ENCODE peak calls at places on chromosomes 6 and 20, in seven cellular contexts. U is tibial nerve, V is A549, N is transverse colon, O is H54, T is Peyer's patch, Z is K562. A is an unnamed sample.
A peak's percentile ranks its signal among the peaks of the same experiment; 100 is the strongest.

GRCh38 chr6:36083446-36083845 is 46.9 kb upstream of the MAPK13 start:
- DNase-seq in V (no peak), O (no peak), Z (no peak), U (no peak), N (no peak), T (peak; percentile 26), A (no peak)

GRCh38 chr6:46217671-46218131 is 46.9 kb upstream of the ENPP5 start:
- DNase-seq in Z (no peak), V (no peak), U (peak; percentile 54), N (no peak), T (peak; percentile 58), O (no peak), A (peak; percentile 20)

GRCh38 chr6:73400656-73401055 is 6.0 kb downstream of the DDX43 start:
- DNase-seq in Z (no peak), O (no peak), N (no peak), V (no peak), T (no peak), U (no peak), A (no peak)

GRCh38 chr6:7880718-7881107 is 29.9 kb downstream of the TXNDC5 start:
- DNase-seq in Z (no peak), N (no peak), U (no peak), T (no peak), O (no peak), V (no peak), A (no peak)

GRCh38 chr20:57702091-57702490 is 7.7 kb downstream of the PMEPA1 start:
- DNase-seq in O (no peak), N (no peak), V (no peak), T (no peak), Z (no peak), U (no peak), A (no peak)

GRCh38 chr6:53999088-53999755 is 112.0 kb upstream of the MLIP start:
- DNase-seq in Z (no peak), V (no peak), N (no peak), U (no peak), T (no peak), O (no peak), A (no peak)

GRCh38 chr20:57795347-57795697 is 85.5 kb upstream of the PMEPA1 start:
- DNase-seq in N (no peak), O (peak; percentile 73), U (no peak), V (no peak), T (no peak), Z (no peak), A (no peak)

GRCh38 chr20:17680128-17680835 is 1.8 kb downstream of the RRBP1 start:
- DNase-seq in N (peak; percentile 75), Z (peak; percentile 10), V (peak; percentile 78), T (peak; percentile 80), O (peak; percentile 69), U (peak; percentile 69), A (peak; percentile 37)

GRCh38 chr6:28774292-28775051 is 149.3 kb downstream of the TRIM27 start:
- DNase-seq in U (no peak), V (no peak), Z (no peak), N (no peak), T (no peak), O (no peak), A (no peak)

GRCh38 chr6:112270756-112271155 is 16.4 kb upstream of the LAMA4 start:
- DNase-seq in U (no peak), V (no peak), N (no peak), T (no peak), O (no peak), Z (no peak), A (no peak)

GRCh38 chr6:30726506-30727413 is 6.6 kb downstream of the TUBB start:
- DNase-seq in O (no peak), V (no peak), N (no peak), Z (no peak), T (no peak), U (no peak), A (no peak)

GRCh38 chr20:51554538-51555165 is 12.1 kb upstream of the NFATC2 start:
- DNase-seq in Z (no peak), T (no peak), N (no peak), U (no peak), V (no peak), O (no peak), A (no peak)

GRCh38 chr6:113328886-113329381 is 528.2 kb upstream of the MARCKS start:
- DNase-seq in T (no peak), O (no peak), V (no peak), Z (no peak), U (no peak), N (no peak), A (no peak)

GRCh38 chr20:53389516-53389915 is 204.1 kb downstream of the ZNF217 start:
- DNase-seq in V (no peak), N (no peak), U (no peak), O (no peak), T (no peak), Z (no peak), A (peak; percentile 78)

GRCh38 chr20:50758992-50759391 is 27.6 kb downstream of the PARD6B start:
- DNase-seq in Z (no peak), V (no peak), O (no peak), U (no peak), N (no peak), T (no peak), A (no peak)

GRCh38 chr20:54054516-54054915 is 15.9 kb downstream of the BCAS1 start:
- DNase-seq in O (no peak), T (no peak), Z (no peak), U (no peak), V (no peak), N (peak; percentile 36), A (no peak)

GRCh38 chr6:68597642-68598041 is 37.4 kb upstream of the ADGRB3 start:
- DNase-seq in Z (no peak), V (no peak), N (no peak), T (no peak), O (no peak), U (no peak), A (no peak)

GRCh38 chr6:347232-347631 is 44.3 kb upstream of the IRF4 start:
- DNase-seq in Z (no peak), O (no peak), N (peak; percentile 60), U (no peak), V (no peak), T (peak; percentile 86), A (no peak)

GRCh38 chr6:28543671-28544131 is 18.0 kb downstream of the GPX5 start:
- DNase-seq in T (no peak), Z (no peak), O (no peak), V (no peak), U (no peak), N (no peak), A (peak; percentile 62)

GRCh38 chr20:58028123-58028522 is 200.3 kb downstream of the ANKRD60 start:
- DNase-seq in V (no peak), Z (no peak), N (peak; percentile 38), T (no peak), U (no peak), O (no peak), A (no peak)

GRCh38 chr6:2688416-2689064 is 62.2 kb downstream of the MYLK4 start:
- DNase-seq in U (no peak), O (peak; percentile 76), Z (no peak), N (no peak), V (peak; percentile 19), T (no peak), A (peak; percentile 67)

GRCh38 chr20:34190262-34190661 is 51.0 kb upstream of the ASIP start:
- DNase-seq in N (no peak), V (no peak), T (no peak), U (no peak), Z (no peak), O (no peak), A (no peak)

GRCh38 chr6:163710552-163710951 is 296.0 kb downstream of the QKI start:
- DNase-seq in T (no peak), V (no peak), O (no peak), U (no peak), Z (peak; percentile 57), N (no peak), A (peak; percentile 45)

GRCh38 chr6:52976591-52977035 is 18.5 kb downstream of the GSTA4 start:
- DNase-seq in Z (no peak), T (peak; percentile 50), U (no peak), N (peak; percentile 28), V (no peak), O (no peak), A (peak; percentile 35)

GRCh38 chr6:31474871-31475286 is 23.1 kb upstream of the MICB start:
- DNase-seq in O (no peak), Z (peak; percentile 58), T (peak; percentile 41), U (no peak), N (no peak), V (no peak), A (peak; percentile 39)

GRCh38 chr6:107657755-107658461 is 166.2 kb downstream of the SCML4 start:
- DNase-seq in Z (no peak), N (peak; percentile 59), V (no peak), U (peak; percentile 23), O (peak; percentile 52), T (peak; percentile 91), A (peak; percentile 78)
- TF ChIP-seq POLR2A in Z (no peak), N (no peak), V (no peak), U (no peak), O (no peak), T (no peak), A (no peak)

DNA sequence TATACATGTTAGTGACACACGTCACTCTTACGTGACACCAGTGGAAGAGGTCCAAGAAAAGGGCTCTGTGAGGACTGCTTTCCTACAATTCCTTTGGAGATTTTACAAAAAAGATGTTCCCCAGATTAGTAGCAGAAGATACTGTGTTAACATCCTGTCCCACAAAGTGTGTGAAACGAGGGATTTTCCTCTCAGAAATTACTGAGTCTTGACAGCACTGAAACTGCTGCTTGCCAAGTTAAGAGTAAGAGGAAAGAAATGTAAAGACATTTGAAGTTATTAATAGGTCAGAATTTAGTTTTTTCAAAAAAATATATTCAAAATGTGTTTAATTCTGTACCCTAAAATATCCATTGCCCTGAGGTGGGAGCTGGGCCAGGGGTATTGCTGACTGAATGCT is 58.8 kb upstream of the MAP7 start:
- DNase-seq in N (no peak), V (no peak), Z (no peak), T (no peak), O (no peak), U (no peak), A (no peak)
- TF ChIP-seq POLR2A in N (no peak), V (no peak), Z (no peak), T (no peak), O (no peak), U (no peak), A (no peak)

DNA sequence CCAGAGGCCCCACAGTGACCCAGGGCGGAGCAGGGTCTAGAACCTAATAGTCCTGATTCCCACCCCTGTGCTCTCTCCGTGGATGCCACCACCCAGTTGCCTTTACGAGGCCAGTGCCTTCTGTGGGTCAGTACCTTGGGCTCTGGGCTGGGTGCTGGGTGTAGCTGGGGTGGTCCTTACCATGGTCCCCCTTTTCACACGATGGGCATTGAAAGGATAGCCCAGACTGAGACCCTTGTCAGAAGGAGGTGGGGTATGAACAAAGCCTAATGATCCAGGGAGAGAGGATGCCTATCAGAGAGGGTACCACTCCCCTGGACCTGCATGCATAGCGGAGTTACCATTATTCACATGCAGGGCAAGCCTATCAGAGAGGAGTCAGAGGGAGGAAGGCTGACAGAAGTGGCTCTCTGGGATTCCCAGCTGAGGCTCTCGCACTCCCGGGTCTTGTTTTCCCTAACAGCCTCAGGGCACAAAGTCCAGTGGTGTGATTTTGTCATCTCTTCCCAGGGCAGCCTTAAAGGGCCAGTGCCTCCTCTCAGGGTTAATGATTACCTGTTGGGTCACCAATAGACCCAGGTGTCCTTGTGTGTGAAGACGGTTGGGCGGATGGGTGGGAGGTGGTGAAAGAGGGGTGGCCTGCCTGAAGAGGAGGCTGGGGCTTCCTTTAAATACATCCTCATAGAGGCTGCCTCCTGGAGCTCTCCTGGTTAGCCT is 36.2 kb downstream of the VEGFA start:
- DNase-seq in N (peak; percentile 82), V (no peak), O (no peak), U (no peak), T (peak; percentile 90), Z (no peak), A (no peak)
- TF ChIP-seq POLR2A in N (peak; percentile 71), V (no peak), O (no peak), U (no peak), T (peak; percentile 58), Z (no peak), A (no peak)

GRCh38 chr6:106085984-106086832 is at the start of gene PRDM1:
- DNase-seq in O (peak; percentile 26), N (peak; percentile 95), U (peak; percentile 58), Z (peak; percentile 85), V (peak; percentile 76), T (peak; percentile 98), A (peak; percentile 95)
- TF ChIP-seq POLR2A in O (peak; percentile 35), N (peak; percentile 84), U (no peak), Z (no peak), V (no peak), T (peak; percentile 53), A (no peak)